ENCODE peak calls at places on chromosomes 12 and 14, in four cellular contexts. C, W, M and H are unnamed samples.

GRCh38 chr14:91284791-91285548 is 40.5 kb upstream of the GPR68 start:
- DNase-seq in C (no peak), M (peak; percentile 49), W (peak; percentile 16), H (no peak)

GRCh38 chr14:99426796-99427346 is 53.8 kb downstream of the SETD3 start:
- DNase-seq in W (no peak), C (no peak), M (no peak), H (no peak)

GRCh38 chr14:36498938-36499337 is 21.1 kb downstream of the NKX2-1 start:
- DNase-seq in C (no peak), M (no peak), W (no peak), H (no peak)

GRCh38 chr12:15151141-15152091 is 69.8 kb downstream of the RERG start:
- DNase-seq in M (no peak), C (peak; percentile 38), W (peak; percentile 43), H (no peak)

GRCh38 chr14:100056964-100057817 is 8.0 kb upstream of the EVL start:
- DNase-seq in C (no peak), W (peak; percentile 48), M (no peak), H (no peak)

GRCh38 chr14:105349992-105350391 is 35.4 kb downstream of the PACS2 start:
- DNase-seq in W (no peak), M (no peak), C (no peak), H (no peak)

GRCh38 chr14:67555518-67556090 is 22.5 kb downstream of the PLEKHH1 start:
- DNase-seq in M (no peak), C (no peak), W (no peak), H (no peak)

GRCh38 chr12:103868215-103868614 is 27.2 kb upstream of the NT5DC3 start:
- DNase-seq in C (no peak), M (no peak), W (no peak), H (no peak)

GRCh38 chr14:77458249-77458950 is 507 bp downstream of the AHSA1 start:
- DNase-seq in M (peak; percentile 15), W (peak; percentile 57), C (peak; percentile 68), H (peak; percentile 11)

GRCh38 chr12:105330938-105331804 is 680 bp downstream of the C12orf75 start:
- DNase-seq in W (peak; percentile 65), M (no peak), C (peak; percentile 50), H (peak; percentile 23)

GRCh38 chr12:96033549-96034389 is 1.6 kb downstream of the LTA4H start:
- DNase-seq in W (no peak), M (no peak), C (no peak), H (no peak)

GRCh38 chr12:98808243-98808895 is 163.3 kb downstream of the APAF1 start:
- DNase-seq in C (no peak), M (no peak), W (no peak), H (no peak)

GRCh38 chr12:130049666-130050065 is 112.6 kb upstream of the FZD10 start:
- DNase-seq in W (no peak), C (peak; percentile 43), M (no peak), H (no peak)

GRCh38 chr14:45185110-45185814 is 49.5 kb downstream of the FANCM start:
- DNase-seq in C (no peak), W (peak; percentile 17), M (no peak), H (no peak)

GRCh38 chr14:50668008-50668851 is at the start of gene SAV1:
- DNase-seq in C (peak; percentile 94), W (peak; percentile 92), M (no peak), H (peak; percentile 69)

GRCh38 chr14:64736271-64737131 is 32.3 kb downstream of the PLEKHG3 start:
- DNase-seq in M (no peak), C (no peak), W (no peak), H (no peak)

GRCh38 chr12:72699362-72699761 is 427.2 kb downstream of the TRHDE start:
- DNase-seq in C (no peak), W (no peak), M (no peak), H (no peak)

GRCh38 chr14:74324945-74325361 is 22.2 kb upstream of the ABCD4 start:
- DNase-seq in C (peak; percentile 74), W (peak; percentile 65), M (peak; percentile 31), H (no peak)

GRCh38 chr14:71574976-71575375 is 357.3 kb upstream of the RGS6 start:
- DNase-seq in C (no peak), M (peak; percentile 15), W (peak; percentile 85), H (no peak)

GRCh38 chr12:30110970-30111586 is 327.3 kb upstream of the TMTC1 start:
- DNase-seq in M (no peak), W (peak; percentile 56), C (no peak), H (no peak)

GRCh38 chr12:26863515-26863914 is 30.5 kb upstream of the ITPR2 start:
- DNase-seq in M (no peak), C (peak; percentile 12), W (peak; percentile 38), H (no peak)